ENCODE peak calls at places on chromosomes 7 and 10, in six cellular contexts. C is PC-3, U is neural progenitor cell, L is GM23248, A is GM23338, G is SK-N-SH. O is an unnamed sample.
A peak's percentile ranks its signal among the peaks of the same experiment; 100 is the strongest.

GRCh38 chr10:6561552-6561951 is 18.5 kb downstream of the PRKCQ start:
- DNase-seq in C (no peak), U (no peak), L (no peak), A (no peak), G (no peak), O (no peak)

GRCh38 chr10:51620131-51620530 is 79.3 kb downstream of the CSTF2T start:
- DNase-seq in C (no peak), U (no peak), L (no peak), A (no peak), G (no peak), O (no peak)

GRCh38 chr7:158805414-158805813 is 23.9 kb downstream of the ESYT2 start:
- DNase-seq in C (no peak), U (no peak), L (no peak), A (no peak), G (no peak), O (no peak)

GRCh38 chr10:110684800-110685446 is 40.8 kb downstream of the RBM20 start:
- DNase-seq in C (no peak), U (no peak), L (peak; percentile 52), A (peak; percentile 48), G (no peak), O (no peak)

GRCh38 chr7:30312186-30312585 is 27.8 kb downstream of the ZNRF2 start:
- DNase-seq in C (peak; percentile 28), U (peak; percentile 49), L (no peak), A (no peak), G (no peak), O (no peak)

GRCh38 chr7:45126201-45126600 is 14.7 kb upstream of the TBRG4 start:
- DNase-seq in C (no peak), U (no peak), L (no peak), A (no peak), G (no peak), O (no peak)

GRCh38 chr7:67731704-67732103 is 735.1 kb downstream of the TYW1 start:
- DNase-seq in C (no peak), U (no peak), L (no peak), A (no peak), G (no peak), O (no peak)

GRCh38 chr7:90303241-90303640 is 17.9 kb downstream of the FAM237B start:
- DNase-seq in C (peak; percentile 58), U (no peak), L (no peak), A (no peak), G (no peak), O (no peak)

GRCh38 chr7:55158541-55158940 is 139.7 kb downstream of the EGFR start:
- DNase-seq in C (peak; percentile 58), U (no peak), L (peak; percentile 54), A (no peak), G (no peak), O (peak; percentile 67)

GRCh38 chr10:24008164-24009066 is 200.5 kb upstream of the KIAA1217 start:
- DNase-seq in C (peak; percentile 4), U (peak; percentile 38), L (peak; percentile 52), A (peak; percentile 7), G (no peak), O (no peak)

GRCh38 chr7:91327341-91327740 is 63.1 kb downstream of the FZD1 start:
- DNase-seq in C (no peak), U (no peak), L (no peak), A (no peak), G (no peak), O (no peak)

GRCh38 chr10:52105301-52105700 is 208.8 kb upstream of the DKK1 start:
- DNase-seq in C (no peak), U (no peak), L (no peak), A (peak; percentile 40), G (no peak), O (no peak)

GRCh38 chr10:30534465-30535144 is 94.9 kb downstream of the LYZL2 start:
- DNase-seq in C (peak; percentile 78), U (peak; percentile 80), L (peak; percentile 80), A (peak; percentile 89), G (peak; percentile 68), O (peak; percentile 60)

GRCh38 chr7:106016331-106016730 is 53.3 kb downstream of the CDHR3 start:
- DNase-seq in C (no peak), U (no peak), L (no peak), A (no peak), G (no peak), O (no peak)

GRCh38 chr7:26777383-26777782 is 87.0 kb downstream of the SKAP2 start:
- DNase-seq in C (no peak), U (no peak), L (no peak), A (peak; percentile 24), G (peak; percentile 35), O (no peak)

GRCh38 chr10:129417164-129417563 is 49.9 kb upstream of the MGMT start:
- DNase-seq in C (no peak), U (no peak), L (peak; percentile 63), A (no peak), G (no peak), O (no peak)

GRCh38 chr7:31373337-31374289 is 33.1 kb upstream of the NEUROD6 start:
- DNase-seq in C (peak; percentile 76), U (peak; percentile 82), L (peak; percentile 55), A (peak; percentile 88), G (peak; percentile 52), O (no peak)

GRCh38 chr7:69708857-69709256 is 110.6 kb downstream of the AUTS2 start:
- DNase-seq in C (no peak), U (no peak), L (peak; percentile 26), A (no peak), G (no peak), O (peak; percentile 37)

GRCh38 chr10:69316313-69317059 is 38.2 kb downstream of the HK1 start:
- DNase-seq in C (peak; percentile 71), U (no peak), L (peak; percentile 70), A (no peak), G (no peak), O (peak; percentile 49)

GRCh38 chr7:5557920-5558401 is 134.3 kb upstream of the TNRC18 start:
- DNase-seq in C (no peak), U (no peak), L (peak; percentile 76), A (no peak), G (peak; percentile 43), O (no peak)

DNA sequence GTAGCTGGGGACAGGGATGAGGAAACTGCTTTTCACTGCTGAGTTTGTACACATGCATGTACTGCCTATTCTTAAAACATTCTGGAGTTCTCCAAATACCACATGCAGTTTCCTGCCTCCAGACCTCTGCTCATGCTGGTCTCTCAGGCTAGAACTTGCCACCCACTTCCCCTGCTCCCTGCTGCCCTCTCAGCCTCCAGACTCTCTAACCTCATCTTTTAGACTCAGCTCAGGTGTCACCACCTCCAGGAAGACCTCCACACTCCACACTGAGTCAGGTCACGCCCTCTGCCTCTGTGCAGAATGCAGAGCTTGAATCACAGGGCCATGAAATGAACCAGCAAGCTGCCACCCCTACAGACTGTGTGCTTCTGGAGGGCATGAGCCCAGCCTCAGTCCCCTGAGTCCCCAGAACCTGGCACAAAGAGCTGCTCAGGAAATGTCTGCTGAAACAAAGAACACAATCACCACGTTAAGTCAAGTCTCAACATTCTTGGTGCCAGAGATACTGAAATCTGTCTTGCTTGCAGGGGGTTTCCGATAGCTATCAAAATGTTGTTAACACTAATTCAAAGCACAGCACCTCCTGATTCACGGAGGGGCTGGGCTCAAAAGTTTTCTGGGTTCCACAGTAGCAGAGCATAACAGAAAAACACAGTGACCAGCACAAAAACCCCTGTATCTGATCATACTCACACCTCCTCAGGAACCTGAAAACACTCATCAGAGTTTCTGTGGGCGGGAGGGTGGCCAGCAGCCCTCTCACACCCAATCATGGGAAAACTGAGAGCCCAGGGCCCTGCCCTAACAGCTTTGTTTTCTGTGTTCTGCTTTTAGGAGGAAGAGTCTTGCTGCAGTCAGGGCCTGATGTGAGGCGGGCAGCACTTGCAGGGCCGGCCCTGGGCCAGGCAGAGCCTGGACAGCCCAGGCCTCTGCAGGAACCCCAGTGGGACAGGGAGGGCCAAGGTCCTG is 21.1 kb downstream of the FAM53B start:
- DNase-seq in C (no peak), U (no peak), L (peak; percentile 73), A (no peak), G (no peak), O (no peak)
- H3K4me2 ChIP-seq in C (no peak overlapping the region), U (no peak overlapping the region), L (peak overlapping the region; percentile 43), A (no peak overlapping the region), G (no peak overlapping the region), O (no peak overlapping the region)

GRCh38 chr7:104985259-104985617 is 28.8 kb upstream of the KMT2E start:
- DNase-seq in C (no peak), U (no peak), L (no peak), A (no peak), G (no peak), O (no peak)

GRCh38 chr7:104986623-104987259 is 27.3 kb upstream of the KMT2E start:
- DNase-seq in C (no peak), U (no peak), L (no peak), A (no peak), G (no peak), O (no peak)

GRCh38 chr7:104982773-104983619 is 31.0 kb upstream of the KMT2E start:
- DNase-seq in C (no peak), U (no peak), L (no peak), A (no peak), G (no peak), O (no peak)

GRCh38 chr7:104983620-104984539 is 30.1 kb upstream of the KMT2E start:
- DNase-seq in C (peak; percentile 84), U (peak; percentile 92), L (peak; percentile 97), A (peak; percentile 94), G (peak; percentile 95), O (peak; percentile 76)

GRCh38 chr7:104984591-104985258 is 29.3 kb upstream of the KMT2E start:
- DNase-seq in C (no peak), U (no peak), L (no peak), A (no peak), G (no peak), O (no peak)
- H3F3A ChIP-seq in C (peaks cover 12% of the 10 kb centered on the region), U (peaks cover 84% of the 10 kb centered on the region), L (peaks cover 74% of the 10 kb centered on the region), A (peaks cover 9% of the 10 kb centered on the region), G (peaks cover 67% of the 10 kb centered on the region), O (peaks cover 57% of the 10 kb centered on the region)

GRCh38 chr7:132576723-132577089 is 436 bp upstream of the PLXNA4 start:
- DNase-seq in C (no peak), U (peak; percentile 54), L (peak; percentile 26), A (peak; percentile 14), G (peak; percentile 86), O (no peak)
- H3K27me3 ChIP-seq in C (peaks cover 32% of the 10 kb centered on the region), U (peaks cover 86% of the 10 kb centered on the region), L (peaks cover 58% of the 10 kb centered on the region), A (peaks cover 83% of the 10 kb centered on the region), G (peaks cover 17% of the 10 kb centered on the region), O (peaks cover 67% of the 10 kb centered on the region)

GRCh38 chr7:134502463-134502862 is 24.9 kb upstream of the AKR1B10 start:
- DNase-seq in C (peak; percentile 33), U (no peak), L (peak; percentile 87), A (no peak), G (no peak), O (no peak)
- H3K4me2 ChIP-seq in C (no peak overlapping the region), U (no peak overlapping the region), L (peak overlapping the region; percentile 20), A (no peak overlapping the region), G (no peak overlapping the region), O (no peak overlapping the region)

GRCh38 chr7:118944271-118944670 is 719.8 kb downstream of the ANKRD7 start:
- DNase-seq in C (no peak), U (no peak), L (no peak), A (no peak), G (no peak), O (no peak)

GRCh38 chr7:118948508-118948907 is 724.0 kb downstream of the ANKRD7 start:
- DNase-seq in C (no peak), U (no peak), L (no peak), A (no peak), G (no peak), O (no peak)

GRCh38 chr7:118946283-118946682 is 721.8 kb downstream of the ANKRD7 start:
- DNase-seq in C (no peak), U (no peak), L (no peak), A (no peak), G (no peak), O (no peak)

GRCh38 chr7:118949031-118949430 is 724.5 kb downstream of the ANKRD7 start:
- DNase-seq in C (peak; percentile 38), U (no peak), L (no peak), A (no peak), G (no peak), O (no peak)
- H3F3A ChIP-seq in C (no peaks in the 10 kb centered on the region), U (no peaks in the 10 kb centered on the region), L (no peaks in the 10 kb centered on the region), A (no peaks in the 10 kb centered on the region), G (no peaks in the 10 kb centered on the region), O (no peaks in the 10 kb centered on the region)

GRCh38 chr10:99528256-99528866 is 4.4 kb upstream of the NKX2-3 start:
- DNase-seq in C (no peak), U (no peak), L (no peak), A (no peak), G (no peak), O (no peak)
- H3K27me3 ChIP-seq in C (peaks cover 67% of the 10 kb centered on the region), U (peaks cover 100% of the 10 kb centered on the region), L (peaks cover 96% of the 10 kb centered on the region), A (peaks cover 100% of the 10 kb centered on the region), G (peaks cover 97% of the 10 kb centered on the region), O (peaks cover 21% of the 10 kb centered on the region)